ENCODE peak calls at places on chromosomes 2 and 18, in five cellular contexts. Z is CD4-positive, alpha-beta memory T cell; N is activated CD8-positive, alpha-beta memory T cell treated with anti-CD3 and anti-CD28 coated beads for 4 hours; F is H54; Q is fibroblast of pulmonary artery. L is an unnamed sample.

GRCh38 chr2:78644849-78645248 is 380.7 kb upstream of the REG3G start:
- DNase-seq in F (no peak), Q (no peak), Z (no peak), N (no peak), L (peak; percentile 0)

GRCh38 chr2:220478305-220479058 is 851.1 kb downstream of the SLC4A3 start:
- DNase-seq in F (no peak), N (no peak), Q (no peak), Z (no peak), L (no peak)

GRCh38 chr2:109421101-109421500 is 192.7 kb downstream of the SEPTIN10 start:
- DNase-seq in Q (no peak), Z (no peak), N (no peak), F (no peak), L (no peak)

GRCh38 chr2:229714080-229714735 is at the start of gene DNER:
- DNase-seq in F (peak; percentile 70), Q (no peak), Z (peak; percentile 47), N (no peak), L (no peak)

GRCh38 chr2:178756843-178757242 is 50.4 kb downstream of the TTN start:
- DNase-seq in N (no peak), Q (peak; percentile 3), Z (no peak), F (peak; percentile 3), L (peak; percentile 24)

GRCh38 chr2:226227341-226227740 is 572.3 kb downstream of the IRS1 start:
- DNase-seq in Q (no peak), Z (no peak), N (no peak), F (no peak), L (no peak)

GRCh38 chr2:238439093-238439849 is 12.5 kb downstream of the ASB1 start:
- DNase-seq in F (peak; percentile 78), Z (peak; percentile 39), N (no peak), Q (peak; percentile 99), L (peak; percentile 97)

GRCh38 chr18:25075793-25076192 is 276.2 kb downstream of the ZNF521 start:
- DNase-seq in Z (no peak), Q (no peak), N (no peak), F (no peak), L (no peak)

GRCh38 chr2:229712125-229712524 is 2.2 kb downstream of the DNER start:
- DNase-seq in Z (no peak), N (no peak), Q (peak; percentile 17), F (peak; percentile 21), L (peak; percentile 33)

GRCh38 chr18:48563027-48563426 is 24.2 kb downstream of the CTIF start:
- DNase-seq in Q (peak; percentile 75), Z (no peak), N (no peak), F (peak; percentile 71), L (peak; percentile 85)

GRCh38 chr2:101185085-101185484 is 33.9 kb upstream of the TBC1D8 start:
- DNase-seq in N (no peak), Q (no peak), F (no peak), Z (no peak), L (no peak)

GRCh38 chr18:58223717-58224424 is 179.8 kb downstream of the NEDD4L start:
- DNase-seq in N (no peak), Z (no peak), F (no peak), Q (peak; percentile 80), L (peak; percentile 96)

GRCh38 chr2:24559714-24560113 is 68.7 kb downstream of the NCOA1 start:
- DNase-seq in N (no peak), Q (peak; percentile 40), Z (no peak), F (no peak), L (peak; percentile 51)

GRCh38 chr18:4586729-4587128 is 131.6 kb upstream of the DLGAP1 start:
- DNase-seq in F (no peak), Q (no peak), Z (no peak), N (no peak), L (no peak)

GRCh38 chr2:75466708-75467311 is 93.9 kb downstream of the EVA1A start:
- DNase-seq in N (no peak), F (no peak), Q (peak; percentile 39), Z (no peak), L (peak; percentile 18)

GRCh38 chr2:122323927-122324326 is 568.5 kb downstream of the TSN start:
- DNase-seq in N (no peak), Z (no peak), F (no peak), Q (no peak), L (no peak)